ENCODE peak calls at places on chromosomes 1 and 21, in ten cellular contexts. P, Y, A, S, G, B, F, U, M and T are unnamed samples.

GRCh38 chr1:79193211-79194079 is 186.9 kb upstream of the ADGRL4 start:
- DNase-seq in M (no peak), S (no peak), Y (no peak), P (no peak), F (peak), G (peak), A (no peak), U (peak), B (no peak), T (no peak)

GRCh38 chr1:59179673-59180072 is 117.2 kb upstream of the FGGY start:
- DNase-seq in P (no peak), G (peak), F (no peak), Y (no peak), B (no peak), A (no peak), S (no peak), U (peak), M (no peak), T (no peak)

GRCh38 chr1:35870651-35871309 is 12.2 kb upstream of the AGO1 start:
- DNase-seq in B (no peak), U (no peak), Y (no peak), M (no peak), S (no peak), P (no peak), A (no peak), G (no peak), F (no peak), T (no peak)

GRCh38 chr1:14300991-14301703 is 297.3 kb upstream of the KAZN start:
- DNase-seq in Y (no peak), P (no peak), M (peak), F (no peak), G (no peak), B (no peak), S (no peak), U (no peak), A (no peak), T (peak)

GRCh38 chr1:231929311-231929710 is 302.7 kb downstream of the DISC1 start:
- DNase-seq in A (no peak), U (peak), G (peak), B (no peak), Y (no peak), F (no peak), S (no peak), P (no peak), M (no peak), T (no peak)

GRCh38 chr1:5990913-5991783 is 1.1 kb downstream of the NPHP4 start:
- DNase-seq in S (peak), P (no peak), B (peak), M (no peak), Y (no peak), G (peak), U (peak), F (no peak), A (no peak), T (no peak)

GRCh38 chr1:90721210-90722194 is 4.4 kb upstream of the BARHL2 start:
- DNase-seq in U (peak), P (no peak), M (no peak), S (no peak), A (peak), G (peak), B (peak), F (peak), Y (no peak), T (no peak)

GRCh38 chr21:34864370-34865209 is 184.5 kb downstream of the RUNX1 start:
- DNase-seq in B (no peak), A (no peak), U (no peak), Y (no peak), S (no peak), P (no peak), M (no peak), F (no peak), G (no peak), T (no peak)

GRCh38 chr1:84412316-84412942 is 14.1 kb downstream of the DNASE2B start:
- DNase-seq in G (no peak), A (no peak), U (peak), Y (no peak), M (no peak), F (no peak), S (no peak), B (no peak), P (no peak), T (no peak)

GRCh38 chr1:61076728-61077675 is 5.4 kb upstream of the NFIA start:
- DNase-seq in P (peak), A (peak), B (peak), G (peak), S (peak), F (peak), M (peak), Y (peak), U (peak), T (peak)

GRCh38 chr1:10288059-10288615 is 77.8 kb downstream of the KIF1B start:
- DNase-seq in B (no peak), A (no peak), F (no peak), P (no peak), S (no peak), U (no peak), Y (no peak), M (no peak), G (no peak), T (no peak)

GRCh38 chr21:21039624-21040023 is 41.4 kb downstream of the NCAM2 start:
- DNase-seq in Y (no peak), B (no peak), A (no peak), S (no peak), G (no peak), F (no peak), U (no peak), M (no peak), P (no peak), T (no peak)

GRCh38 chr1:155688318-155689121 is at the start of the genes DAP3 and YY1AP1:
- DNase-seq in F (peak), B (peak), U (peak), Y (peak), M (peak), A (peak), G (peak), P (peak), S (peak), T (peak)

GRCh38 chr1:226738995-226739695 is at the start of gene ITPKB:
- DNase-seq in Y (no peak), A (no peak), P (peak), M (peak), B (peak), G (peak), S (peak), F (no peak), U (peak), T (peak)

GRCh38 chr1:56526571-56527174 is 52.7 kb downstream of the PLPP3 start:
- DNase-seq in A (no peak), P (no peak), U (peak), Y (no peak), M (no peak), G (no peak), S (no peak), F (no peak), B (peak), T (no peak)

GRCh38 chr1:17633654-17634053 is 94.2 kb downstream of the ARHGEF10L start:
- DNase-seq in A (no peak), Y (no peak), U (peak), P (no peak), F (peak), G (no peak), B (no peak), S (no peak), M (no peak), T (no peak)

GRCh38 chr1:56584910-56585528 is 5.7 kb upstream of the PLPP3 start:
- DNase-seq in U (peak), F (peak), B (no peak), A (peak), G (peak), S (no peak), Y (no peak), P (no peak), M (no peak), T (no peak)

GRCh38 chr1:226626577-226626956 is 78.0 kb downstream of the STUM start:
- DNase-seq in M (peak), F (peak), A (peak), B (peak), G (peak), U (peak), Y (no peak), P (peak), S (peak), T (peak)

GRCh38 chr21:43865471-43866181 is 603 bp downstream of the AGPAT3 start:
- DNase-seq in B (peak), G (no peak), A (no peak), U (peak), P (no peak), F (peak), M (peak), S (peak), Y (no peak), T (no peak)
- TF ChIP-seq POLR2A in B (no peak), G (no peak), A (no peak), U (no peak), P (no peak), F (no peak), M (no peak), S (peak), Y (no peak), T (no peak)

GRCh38 chr1:24930703-24931480 is 816 bp upstream of the RUNX3 start:
- DNase-seq in P (no peak), Y (no peak), M (no peak), G (no peak), B (no peak), F (no peak), S (no peak), U (no peak), A (no peak), T (no peak)

GRCh38 chr1:24932725-24933294 is 2.7 kb upstream of the RUNX3 start:
- DNase-seq in M (no peak), Y (no peak), U (no peak), A (no peak), F (no peak), B (no peak), P (no peak), G (no peak), S (no peak), T (no peak)

GRCh38 chr1:24933468-24933867 is 3.4 kb upstream of the RUNX3 start:
- DNase-seq in F (no peak), S (no peak), B (no peak), U (no peak), A (no peak), M (peak), P (no peak), Y (no peak), G (no peak), T (no peak)

GRCh38 chr1:24931481-24932221 is 1.6 kb upstream of the RUNX3 start:
- DNase-seq in P (no peak), S (no peak), M (no peak), Y (no peak), B (no peak), A (no peak), U (no peak), G (no peak), F (no peak), T (no peak)

DNA sequence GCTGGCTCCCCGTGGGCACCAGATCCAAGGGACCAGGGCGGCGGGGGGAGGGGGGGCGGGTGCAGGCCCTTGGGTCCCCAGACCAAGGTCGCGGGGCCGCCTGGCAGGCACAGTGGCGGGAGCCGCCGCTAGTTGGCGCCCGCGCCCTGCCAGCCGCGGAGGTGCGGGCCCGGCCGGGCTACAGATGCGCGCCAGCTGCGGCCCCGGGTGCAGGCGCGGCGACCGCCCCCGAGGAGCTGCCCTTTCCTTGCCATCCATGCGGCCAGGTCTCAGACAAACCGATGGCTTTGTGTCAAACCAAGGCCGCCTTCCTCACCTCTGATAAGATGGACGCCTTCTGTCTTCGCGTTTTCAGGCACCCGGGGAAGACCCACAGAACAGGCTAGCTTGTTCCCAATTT is 2.2 kb upstream of the RUNX3 start:
- DNase-seq in Y (no peak), U (no peak), G (no peak), S (no peak), F (peak), B (peak), M (no peak), A (no peak), P (no peak), T (no peak)
- TF ChIP-seq CTCF in Y (peak), U (peak), G (peak), S (peak), F (peak), B (peak), M (no peak), A (peak), P (no peak), T (no peak)

GRCh38 chr1:170076199-170076598 is 1.7 kb upstream of the KIFAP3 start:
- DNase-seq in P (no peak), M (no peak), A (no peak), G (no peak), F (no peak), S (no peak), Y (no peak), U (no peak), B (no peak), T (no peak)

GRCh38 chr1:170075186-170075585 is 691 bp upstream of the KIFAP3 start:
- DNase-seq in G (no peak), U (no peak), Y (no peak), B (no peak), M (no peak), P (no peak), S (no peak), A (no peak), F (no peak), T (no peak)

GRCh38 chr1:170071378-170071777 is 3.1 kb downstream of the KIFAP3 start:
- DNase-seq in A (no peak), F (no peak), B (no peak), P (no peak), Y (no peak), G (no peak), M (no peak), S (no peak), U (no peak), T (no peak)

GRCh38 chr1:170073893-170074249 is 624 bp downstream of the KIFAP3 start:
- DNase-seq in F (no peak), M (no peak), A (no peak), S (no peak), B (no peak), Y (no peak), P (no peak), U (no peak), G (no peak), T (no peak)

DNA sequence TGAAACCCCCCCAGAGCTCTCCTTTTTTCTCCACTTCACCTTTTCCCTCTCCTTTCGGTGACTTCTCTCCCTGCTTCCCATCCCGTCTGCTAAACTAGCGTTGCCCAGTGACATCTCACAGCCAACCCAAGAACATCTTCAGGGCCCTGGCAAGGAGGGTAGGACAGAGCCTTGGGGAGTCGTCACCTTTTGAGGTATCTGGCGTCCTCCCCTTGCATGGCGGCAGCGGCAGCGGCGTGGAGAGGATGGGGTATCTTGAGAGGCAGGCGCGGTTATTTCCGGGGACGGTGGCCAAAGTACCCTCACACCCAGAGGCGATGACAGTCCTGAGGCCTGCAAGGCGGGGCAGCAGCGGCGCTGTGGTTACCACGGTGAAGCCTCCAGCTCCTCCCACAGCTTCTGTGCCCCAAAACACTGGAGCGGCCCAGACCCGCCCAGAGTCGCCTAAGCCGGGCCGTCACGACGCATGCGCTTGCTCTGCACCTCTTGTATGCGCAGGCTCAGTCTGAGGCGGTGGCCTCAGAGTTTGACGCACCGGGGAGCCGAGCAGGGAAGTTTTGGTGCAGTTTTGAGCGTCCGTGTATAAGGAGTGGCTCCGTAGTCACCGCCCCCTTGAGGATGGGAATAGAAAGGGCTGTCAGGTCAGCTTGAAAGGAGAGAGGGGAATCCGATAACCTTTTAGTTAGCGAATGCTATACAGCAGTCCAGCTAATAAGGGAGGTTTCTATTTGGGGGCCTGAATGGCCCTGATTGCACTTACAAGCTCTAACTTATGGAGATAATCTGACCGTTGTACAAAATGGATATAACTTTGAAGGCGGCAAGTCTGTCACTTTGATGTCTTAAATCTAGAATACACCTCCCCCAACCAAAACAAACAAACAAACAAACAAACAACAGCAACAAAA is at the start of gene KIFAP3:
- DNase-seq in P (peak), M (peak), S (peak), F (peak), B (peak), Y (peak), A (peak), U (peak), G (peak), T (peak)
- TF ChIP-seq POLR2A in P (peak), M (peak), S (peak), F (peak), B (peak), Y (peak), A (no peak), U (peak), G (no peak), T (no peak)

GRCh38 chr1:911875-912739 is 11.6 kb upstream of the SAMD11 start:
- DNase-seq in P (no peak), A (no peak), M (peak), F (no peak), Y (no peak), U (no peak), G (no peak), S (peak), B (no peak), T (peak)

GRCh38 chr1:914253-914890 is 9.4 kb upstream of the SAMD11 start:
- DNase-seq in Y (no peak), P (no peak), G (no peak), A (no peak), M (peak), F (no peak), B (no peak), S (peak), U (no peak), T (peak)

GRCh38 chr1:913491-914252 is 10.1 kb upstream of the SAMD11 start:
- DNase-seq in G (no peak), M (peak), P (no peak), Y (no peak), S (peak), A (no peak), U (no peak), B (no peak), F (no peak), T (no peak)

GRCh38 chr1:910881-911721 is 12.6 kb upstream of the SAMD11 start:
- DNase-seq in S (peak), P (no peak), M (peak), G (no peak), U (peak), Y (no peak), B (peak), F (peak), A (no peak), T (no peak)

DNA sequence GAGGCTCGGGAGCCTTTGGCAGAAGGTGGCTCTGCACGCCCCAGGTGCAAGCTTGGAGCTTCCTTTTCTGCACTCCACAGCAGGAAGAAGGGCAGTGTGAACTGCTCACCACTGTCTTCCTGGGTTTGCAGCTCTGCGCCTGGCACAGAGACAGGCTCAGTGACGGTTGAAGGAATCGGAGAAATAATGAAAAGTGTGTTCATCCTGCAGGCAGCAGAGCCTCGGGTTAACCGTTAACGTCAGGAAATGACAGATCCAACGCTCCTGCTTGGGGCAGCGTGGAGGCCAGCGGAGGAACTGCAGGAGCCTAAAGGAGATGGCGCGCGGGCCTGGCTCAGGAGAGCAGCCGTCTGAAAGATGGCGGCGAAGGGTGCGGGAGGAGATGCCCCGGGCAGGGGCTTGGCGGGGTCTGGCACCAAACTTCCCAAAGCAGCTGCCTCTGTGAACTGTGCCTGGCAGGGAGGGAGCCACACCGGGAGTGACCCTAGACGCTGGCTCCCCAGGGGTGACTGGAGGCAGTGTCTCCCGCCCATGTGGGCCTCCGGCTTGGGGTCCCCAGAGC is 10.9 kb upstream of the SAMD11 start:
- DNase-seq in B (peak), S (peak), F (peak), U (no peak), Y (no peak), M (no peak), P (no peak), G (no peak), A (peak), T (no peak)
- TF ChIP-seq CTCF in B (peak), S (no peak), F (no peak), U (no peak), Y (peak), M (no peak), P (no peak), G (peak), A (peak), T (no peak)

GRCh38 chr1:159012495-159012894 is 2.8 kb downstream of the IFI16 start:
- DNase-seq in A (no peak), B (peak), G (peak), S (no peak), M (no peak), F (no peak), P (no peak), Y (no peak), U (peak), T (no peak)
- TF ChIP-seq POLR2A in A (no peak), B (peak), G (no peak), S (no peak), M (no peak), F (no peak), P (no peak), Y (no peak), U (no peak), T (no peak)

GRCh38 chr1:110280126-110280525 is 59.1 kb upstream of the RBM15 start:
- DNase-seq in G (no peak), M (no peak), A (no peak), S (no peak), F (no peak), U (no peak), Y (no peak), B (no peak), P (no peak), T (peak)
- TF ChIP-seq CTCF in G (no peak), M (no peak), A (peak), S (no peak), F (no peak), U (no peak), Y (no peak), B (no peak), P (no peak), T (no peak)

GRCh38 chr1:203625623-203626189 is 926 bp upstream of the ATP2B4 start:
- DNase-seq in F (no peak), G (peak), A (peak), Y (no peak), B (peak), M (no peak), S (no peak), U (no peak), P (no peak), T (peak)

GRCh38 chr1:203628185-203628996 is 1.8 kb downstream of the ATP2B4 start:
- DNase-seq in S (peak), U (peak), M (peak), Y (no peak), A (no peak), P (no peak), G (peak), F (no peak), B (peak), T (no peak)

GRCh38 chr1:203628997-203629508 is 2.4 kb downstream of the ATP2B4 start:
- DNase-seq in A (no peak), G (peak), M (no peak), F (no peak), U (no peak), P (no peak), B (no peak), S (no peak), Y (no peak), T (no peak)

GRCh38 chr1:203627819-203628184 is 1.2 kb downstream of the ATP2B4 start:
- DNase-seq in S (no peak), B (peak), U (no peak), P (no peak), G (peak), F (no peak), M (peak), Y (no peak), A (no peak), T (no peak)

DNA sequence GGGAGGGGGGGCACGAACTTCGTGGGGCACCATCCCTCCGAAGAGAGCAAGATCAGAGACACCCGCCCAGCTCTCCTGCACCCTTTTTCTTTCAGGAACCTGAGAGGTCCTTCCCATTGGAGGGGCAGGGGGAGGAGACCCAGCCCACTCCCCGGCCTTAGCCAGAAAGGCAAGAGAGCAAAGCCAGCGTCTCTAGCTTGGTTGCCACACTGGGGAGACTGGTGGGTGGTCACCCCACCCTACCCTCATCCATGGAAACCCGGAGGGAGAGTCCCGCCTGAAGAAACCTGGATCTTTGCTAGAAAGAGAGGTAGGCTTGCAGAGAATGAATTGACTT is 246 bp downstream of the ATP2B4 start:
- DNase-seq in B (no peak), S (no peak), A (no peak), Y (no peak), P (no peak), G (no peak), F (peak), U (no peak), M (no peak), T (no peak)
- TF ChIP-seq POLR2A in B (peak), S (peak), A (no peak), Y (no peak), P (no peak), G (no peak), F (no peak), U (peak), M (no peak), T (no peak)

GRCh38 chr1:182003953-182004586 is 57.4 kb downstream of the ZNF648 start:
- DNase-seq in M (no peak), F (no peak), S (no peak), B (no peak), G (no peak), U (no peak), P (no peak), A (no peak), Y (no peak), T (no peak)
- TF ChIP-seq CTCF in M (no peak), F (no peak), S (no peak), B (no peak), G (no peak), U (no peak), P (no peak), A (peak), Y (no peak), T (no peak)